ENCODE peak calls at places on chromosomes 7 and 10, in four cellular contexts. A is fibroblast of the aortic adventitia, W is lower leg skin, Y is heart right ventricle. E is an unnamed sample.

GRCh38 chr7:71721742-71722141 is 589.8 kb downstream of the GALNT17 start:
- DNase-seq in W (no peak), Y (no peak), A (no peak), E (no peak)

GRCh38 chr7:74658171-74659004 is 870 bp downstream of the GTF2I start:
- DNase-seq in W (peak), A (peak), Y (peak), E (peak)

GRCh38 chr10:78413294-78414055 is 379.8 kb downstream of the RPS24 start:
- DNase-seq in Y (no peak), A (peak), W (no peak), E (no peak)

GRCh38 chr7:24406053-24406561 is 122.1 kb downstream of the NPY start:
- DNase-seq in Y (no peak), W (no peak), A (no peak), E (no peak)

GRCh38 chr10:129151281-129151680 is 315.8 kb upstream of the MGMT start:
- DNase-seq in Y (no peak), W (no peak), A (no peak), E (no peak)

GRCh38 chr10:96125142-96125515 is 5.0 kb upstream of the ZNF518A start:
- DNase-seq in W (no peak), Y (no peak), A (no peak), E (no peak)

GRCh38 chr10:109823196-109823595 is 100.1 kb downstream of the XPNPEP1 start:
- DNase-seq in Y (no peak), A (no peak), W (no peak), E (no peak)

GRCh38 chr10:16231734-16232133 is 205.1 kb upstream of the PTER start:
- DNase-seq in Y (no peak), W (no peak), A (no peak), E (no peak)

GRCh38 chr10:88401671-88402347 is 181.3 kb downstream of the RNLS start:
- DNase-seq in W (no peak), A (peak), Y (no peak), E (no peak)

GRCh38 chr7:148622887-148623585 is 32.5 kb downstream of the C7orf33 start:
- DNase-seq in W (no peak), Y (no peak), A (no peak), E (no peak)

GRCh38 chr10:3471927-3472704 is 299.5 kb upstream of the PITRM1 start:
- DNase-seq in W (no peak), A (no peak), Y (no peak), E (no peak)

GRCh38 chr7:711093-711966 is 15.2 kb upstream of the DNAAF5 start:
- DNase-seq in A (no peak), W (no peak), Y (peak), E (no peak)

GRCh38 chr10:129972966-129973673 is 9.0 kb upstream of the EBF3 start:
- DNase-seq in Y (no peak), A (no peak), W (no peak), E (no peak)

GRCh38 chr7:44971991-44972441 is 6.8 kb downstream of the MYO1G start:
- DNase-seq in W (no peak), A (no peak), Y (no peak), E (no peak)

GRCh38 chr10:75209325-75210192 is 1.0 kb upstream of the VDAC2 start:
- DNase-seq in W (peak), A (peak), Y (peak), E (peak)

GRCh38 chr7:1285556-1286301 is 53.1 kb downstream of the UNCX start:
- DNase-seq in A (no peak), W (no peak), Y (peak), E (no peak)

GRCh38 chr10:26367771-26368170 is 70.4 kb upstream of the APBB1IP start:
- DNase-seq in Y (no peak), W (no peak), A (peak), E (peak)

GRCh38 chr7:46512901-46513431 is 591.9 kb upstream of the IGFBP3 start:
- DNase-seq in Y (no peak), W (no peak), A (no peak), E (no peak)

DNA sequence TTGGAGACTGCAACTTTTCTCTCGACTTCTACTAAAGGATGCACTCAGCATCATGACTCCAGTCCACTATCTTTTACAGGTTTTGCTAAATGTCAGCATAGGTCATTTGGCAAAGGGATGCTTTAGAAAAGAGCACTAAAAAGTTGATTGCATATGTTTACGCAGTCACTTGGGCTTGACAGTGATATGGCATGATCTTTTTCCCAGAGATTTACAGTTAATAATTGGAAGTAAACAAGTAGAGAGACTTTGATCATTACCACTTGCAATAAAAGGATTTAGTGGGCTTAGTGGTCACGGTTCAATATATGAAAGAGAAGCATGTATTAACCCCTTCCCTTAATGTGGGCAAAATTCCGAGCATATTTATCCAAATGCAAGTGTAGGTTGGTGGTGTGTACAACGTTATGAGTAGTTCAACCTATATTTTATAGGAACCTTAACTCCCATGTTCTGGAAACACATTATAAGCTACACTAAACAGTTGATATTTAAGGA is 1.8 kb downstream of the BMI1 start:
- DNase-seq in Y (no peak), W (no peak), A (no peak), E (no peak)
- TF ChIP-seq CTCF in Y (no peak), W (no peak), A (no peak), E (no peak)

GRCh38 chr7:130154501-130155317 is 50.5 kb downstream of the TMEM209 start:
- DNase-seq in W (no peak), Y (no peak), A (no peak), E (no peak)
- TF ChIP-seq CTCF in W (no peak), Y (no peak), A (no peak), E (peak)

GRCh38 chr10:58615237-58615935 is 102.7 kb downstream of the BICC1 start:
- DNase-seq in Y (no peak), W (no peak), A (no peak), E (no peak)
- TF ChIP-seq CTCF in Y (no peak), W (no peak), A (no peak), E (no peak)

GRCh38 chr10:62424026-62424425 is 49.9 kb downstream of the ZNF365 start:
- DNase-seq in Y (no peak), W (no peak), A (no peak), E (no peak)
- TF ChIP-seq CTCF in Y (no peak), W (no peak), A (no peak), E (no peak)